ENCODE peak calls at places on chromosomes 3 and 15, in five cellular contexts. T is ovary, F is lung, P is neuronal stem cell, C is GM23248. W is an unnamed sample.

GRCh38 chr3:156762631-156763185 is 63.4 kb upstream of the LEKR1 start:
- DNase-seq in T (no peak), F (no peak), P (no peak), C (peak), W (no peak)

GRCh38 chr15:41286665-41287333 is 45.6 kb downstream of the OIP5 start:
- DNase-seq in T (no peak), F (no peak), P (no peak), C (peak), W (no peak)

GRCh38 chr15:65421360-65422215 is 1.2 kb downstream of the IGDCC4 start:
- DNase-seq in T (peak), F (no peak), P (peak), C (peak), W (no peak)

GRCh38 chr15:59232476-59232875 is 25.8 kb downstream of the LDHAL6B start:
- DNase-seq in T (no peak), F (no peak), P (no peak), C (peak), W (no peak)

GRCh38 chr3:187139126-187139894 is at the start of gene RPL39L:
- DNase-seq in T (peak), F (peak), P (peak), C (peak), W (peak)

GRCh38 chr15:91135201-91136130 is 35.4 kb downstream of the SV2B start:
- DNase-seq in T (no peak), F (no peak), P (no peak), C (no peak), W (no peak)

GRCh38 chr3:124230928-124231456 is 239.1 kb upstream of the ROPN1 start:
- DNase-seq in T (no peak), F (no peak), P (no peak), C (no peak), W (no peak)

GRCh38 chr3:105752791-105753415 is 115.9 kb downstream of the CBLB start:
- DNase-seq in T (no peak), F (no peak), P (no peak), C (peak), W (no peak)

DNA sequence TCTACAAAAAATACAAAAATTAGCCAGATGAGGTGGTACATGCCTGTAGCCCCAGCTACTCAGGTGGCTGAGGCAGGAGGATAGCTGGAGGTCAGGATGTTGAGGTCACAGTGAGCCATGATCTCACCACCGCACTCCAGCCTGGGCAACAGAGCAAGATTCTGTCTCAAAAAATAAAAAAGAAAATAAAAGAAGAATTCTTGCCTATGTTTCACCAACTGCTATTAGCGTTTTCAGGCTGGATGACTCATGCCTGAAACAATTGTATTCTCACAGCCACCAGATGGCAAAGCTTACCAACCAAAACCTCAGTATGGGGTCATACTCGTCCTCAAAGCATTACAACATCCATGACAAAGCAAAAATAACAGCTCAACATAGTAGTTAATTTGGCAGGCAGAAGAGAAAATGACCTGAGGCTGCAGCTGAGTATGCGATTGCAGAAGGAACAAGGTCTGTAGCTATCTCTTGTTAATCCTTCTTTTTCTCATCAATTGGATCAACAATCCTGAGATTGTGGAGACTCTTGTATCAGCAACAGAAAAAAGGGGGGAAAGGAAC is 52.2 kb downstream of the TP53BP1 start:
- DNase-seq in T (peak), F (peak), P (peak), C (peak), W (peak)
- H3K27ac ChIP-seq in T (peak), F (no peak), P (no peak), C (peak), W (peak)

GRCh38 chr3:14146381-14147062 is 21.7 kb downstream of the TMEM43 start:
- DNase-seq in T (no peak), F (no peak), P (no peak), C (no peak), W (peak)
- H3K27ac ChIP-seq in T (no peak), F (no peak), P (no peak), C (peak), W (peak)

GRCh38 chr3:149245738-149246451 is 24.3 kb upstream of the CP start:
- DNase-seq in T (no peak), F (no peak), P (no peak), C (peak), W (no peak)

GRCh38 chr3:149247025-149247710 is 25.5 kb upstream of the CP start:
- DNase-seq in T (no peak), F (no peak), P (no peak), C (peak), W (no peak)

GRCh38 chr3:149251186-149251585 is 29.6 kb upstream of the CP start:
- DNase-seq in T (no peak), F (no peak), P (no peak), C (no peak), W (no peak)

GRCh38 chr3:149252272-149252671 is 30.6 kb upstream of the CP start:
- DNase-seq in T (no peak), F (no peak), P (no peak), C (no peak), W (no peak)

DNA sequence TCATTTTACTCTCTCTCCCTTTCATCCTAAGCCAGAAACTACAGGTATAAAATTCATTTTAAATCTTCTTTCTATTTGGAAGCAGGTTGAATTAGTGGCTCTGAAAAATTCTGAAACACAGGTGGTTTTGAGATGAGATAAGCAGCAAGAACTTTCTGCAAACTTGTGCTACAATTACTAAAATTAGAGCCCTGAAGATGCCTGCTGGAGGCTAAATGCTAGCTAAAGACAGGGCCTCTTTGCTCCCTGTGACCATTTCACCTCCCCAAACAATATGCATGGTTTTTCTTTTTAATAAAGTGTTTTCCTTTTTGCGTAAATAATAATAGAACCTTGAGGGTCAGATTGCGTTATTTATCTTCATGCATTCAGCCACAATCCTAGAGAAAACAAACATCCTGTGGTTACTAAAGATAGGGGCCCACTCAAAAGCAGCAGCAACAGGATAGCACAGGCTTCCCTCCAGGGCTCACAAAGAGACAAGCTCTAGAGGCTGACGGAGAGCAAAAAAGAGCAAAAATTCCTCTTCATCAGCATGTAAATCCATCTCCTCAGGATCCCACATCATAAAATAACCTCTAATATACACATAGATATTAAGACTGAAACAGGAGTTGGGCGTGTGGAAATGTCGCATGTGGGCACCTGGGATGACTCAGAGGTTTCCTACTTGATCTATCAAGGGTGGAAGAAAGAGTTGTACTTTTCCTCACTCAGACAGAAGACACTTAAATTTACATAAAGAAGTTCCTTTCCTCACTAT is 26.5 kb upstream of the CP start:
- DNase-seq in T (no peak), F (no peak), P (no peak), C (peak), W (no peak)
- H3K27ac ChIP-seq in T (peak), F (no peak), P (no peak), C (no peak), W (no peak)

GRCh38 chr3:33577173-33577572 is 137.0 kb upstream of the UBP1 start:
- DNase-seq in T (no peak), F (no peak), P (no peak), C (no peak), W (no peak)

GRCh38 chr3:33577588-33577987 is 137.4 kb upstream of the UBP1 start:
- DNase-seq in T (no peak), F (no peak), P (peak), C (no peak), W (no peak)

GRCh38 chr3:33579181-33579510 is 138.9 kb downstream of the CLASP2 start:
- DNase-seq in T (no peak), F (no peak), P (no peak), C (peak), W (no peak)

GRCh38 chr3:33579843-33580242 is 138.2 kb downstream of the CLASP2 start:
- DNase-seq in T (no peak), F (no peak), P (no peak), C (no peak), W (no peak)

DNA sequence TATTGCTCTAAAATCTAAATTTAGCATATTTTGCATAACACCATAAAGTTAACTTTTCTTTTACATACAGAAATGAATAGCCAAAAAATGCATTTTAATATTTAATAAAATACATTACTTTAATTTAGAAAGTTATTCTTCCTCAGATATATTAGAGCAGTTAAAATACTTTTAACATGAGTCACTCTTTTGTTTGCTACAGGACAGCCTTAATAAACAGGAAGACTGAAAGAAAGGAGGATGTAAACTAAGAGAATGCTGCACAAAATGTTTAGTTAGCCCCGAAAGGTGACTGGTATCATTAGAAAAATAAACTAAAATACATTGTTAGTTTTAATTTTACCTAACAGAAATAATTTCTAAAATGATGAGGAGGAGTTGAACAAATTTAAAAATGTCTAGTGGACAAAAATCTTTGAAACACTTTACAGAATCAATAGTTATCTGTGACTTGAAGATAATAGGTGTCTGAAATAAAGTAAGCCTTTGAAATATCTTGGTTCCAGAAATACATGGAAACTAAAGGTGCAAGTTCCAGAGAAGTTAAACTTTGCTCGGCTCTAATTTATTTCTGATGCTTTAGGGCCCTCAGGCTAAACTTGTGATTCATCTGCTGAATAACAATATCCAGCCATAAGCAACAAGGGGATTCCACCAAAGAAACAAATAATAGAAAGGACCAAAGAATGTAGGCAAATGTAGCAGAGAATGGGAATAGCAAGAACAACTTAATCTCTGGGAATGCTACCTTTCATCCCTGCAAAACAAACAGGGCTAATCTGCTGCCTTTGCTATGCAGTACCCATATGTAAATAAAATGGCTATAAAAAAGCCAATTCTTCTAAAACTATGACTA is 138.3 kb upstream of the UBP1 start:
- DNase-seq in T (no peak), F (no peak), P (peak), C (peak), W (no peak)
- H3K27ac ChIP-seq in T (no peak), F (no peak), P (peak), C (peak), W (no peak)